ENCODE peak calls at places on chromosomes 5 and 9, in seven cellular contexts. X is activated naive CD4-positive, alpha-beta T cell; M is Daoy; L is NCI-H1436 treated with DMSO at 0.1 percent for 48 hours; J is iPS-NIHi11; U is smooth muscle cell of the brain vasculature; A is AG08396. P is an unnamed sample.

GRCh38 chr5:175743676-175744210 is 85.9 kb downstream of the HRH2 start:
- DNase-seq in U (no peak), A (peak), X (no peak), L (no peak), M (no peak), J (peak), P (no peak)

GRCh38 chr5:15013654-15014463 is 142.3 kb upstream of the ANKH start:
- DNase-seq in L (no peak), J (peak), X (no peak), U (peak), A (no peak), M (peak), P (peak)

GRCh38 chr9:37575921-37576721 is at the start of gene FBXO10:
- DNase-seq in J (peak), U (no peak), M (peak), A (peak), L (no peak), X (no peak), P (no peak)

GRCh38 chr5:55173696-55174101 is 722 bp upstream of the CDC20B start:
- DNase-seq in M (peak), U (no peak), J (no peak), L (no peak), X (no peak), A (no peak), P (no peak)

GRCh38 chr5:151568036-151568435 is 23.1 kb downstream of the FAT2 start:
- DNase-seq in J (no peak), M (no peak), A (no peak), L (no peak), U (no peak), X (no peak), P (no peak)

GRCh38 chr9:21591221-21592062 is 109.3 kb upstream of the IFNE start:
- DNase-seq in M (no peak), J (peak), X (peak), A (peak), U (peak), L (no peak), P (no peak)

GRCh38 chr5:1656271-1656975 is 132.7 kb upstream of the LPCAT1 start:
- DNase-seq in X (no peak), M (no peak), U (no peak), J (no peak), L (no peak), A (no peak), P (no peak)

GRCh38 chr5:172059661-172060100 is 53.2 kb upstream of the FBXW11 start:
- DNase-seq in J (peak), A (no peak), X (no peak), M (no peak), U (no peak), L (no peak), P (peak)

GRCh38 chr9:113966394-113966793 is 90.3 kb downstream of the ZNF618 start:
- DNase-seq in M (no peak), J (no peak), U (no peak), A (no peak), X (no peak), L (no peak), P (no peak)

GRCh38 chr9:4596165-4596922 is 65.8 kb upstream of the PLPP6 start:
- DNase-seq in J (no peak), L (no peak), X (no peak), U (no peak), M (no peak), A (no peak), P (no peak)

GRCh38 chr5:20555034-20555433 is 567.0 kb upstream of the CDH18 start:
- DNase-seq in L (no peak), A (no peak), U (no peak), X (no peak), J (no peak), M (peak), P (no peak)

GRCh38 chr5:56003179-56003578 is 8.4 kb upstream of the IL6ST start:
- DNase-seq in X (no peak), M (no peak), L (no peak), J (no peak), A (peak), U (no peak), P (no peak)

GRCh38 chr5:12313602-12314001 is 409.4 kb upstream of the CTNND2 start:
- DNase-seq in M (no peak), A (no peak), J (no peak), U (no peak), L (no peak), X (no peak), P (no peak)

GRCh38 chr5:61450880-61451279 is 118.8 kb downstream of the ZSWIM6 start:
- DNase-seq in M (peak), L (no peak), U (peak), A (peak), J (no peak), X (no peak), P (no peak)

GRCh38 chr5:19240150-19240549 is 747.9 kb downstream of the CDH18 start:
- DNase-seq in U (no peak), A (no peak), L (no peak), X (no peak), J (no peak), M (peak), P (no peak)

GRCh38 chr5:154761062-154761740 is 6.0 kb downstream of the LARP1 start:
- DNase-seq in M (no peak), U (no peak), J (no peak), X (no peak), L (no peak), A (no peak), P (no peak)

GRCh38 chr9:27771803-27772545 is 198.7 kb upstream of the C9orf72 start:
- DNase-seq in A (no peak), L (no peak), M (no peak), J (peak), X (no peak), U (peak), P (no peak)

GRCh38 chr9:3794005-3794404 is 268.2 kb upstream of the RFX3 start:
- DNase-seq in L (peak), U (no peak), X (no peak), M (peak), A (no peak), J (peak), P (no peak)

GRCh38 chr5:95924720-95925119 is 36.9 kb downstream of the ELL2 start:
- DNase-seq in U (no peak), X (no peak), M (no peak), J (no peak), A (no peak), L (no peak), P (peak)